ENCODE peak calls at places on chromosome 14, in eight cellular contexts. D is hippocampal formation; M is activated CD4-positive, CD25-positive, alpha-beta regulatory T cell; K is GM20000; L is lower leg skin; H is substantia nigra; W is neural progenitor cell; F is astrocyte of the cerebellum. X is an unnamed sample.
A peak's percentile ranks its signal among the peaks of the same experiment; 100 is the strongest.

GRCh38 chr14:35814371-35815005 is 5.4 kb upstream of the RALGAPA1 start:
- DNase-seq in D (peak; percentile 25), M (peak; percentile 68), K (peak; percentile 61), L (no peak), H (peak; percentile 57), W (peak; percentile 79), F (no peak), X (peak; percentile 33)

GRCh38 chr14:51650721-51651387 is 856 bp upstream of the FRMD6 start:
- DNase-seq in D (peak; percentile 18), M (no peak), K (no peak), L (peak; percentile 32), H (peak; percentile 6), W (peak; percentile 66), F (no peak), X (no peak)

GRCh38 chr14:99752486-99753121 is 40.6 kb upstream of the EML1 start:
- DNase-seq in D (no peak), M (no peak), K (no peak), L (no peak), H (no peak), W (no peak), F (peak; percentile 59), X (no peak)

GRCh38 chr14:100108840-100109593 is 43.8 kb downstream of the EVL start:
- DNase-seq in D (no peak), M (no peak), K (no peak), L (no peak), H (no peak), W (no peak), F (no peak), X (no peak)

GRCh38 chr14:38203929-38204716 is 3.6 kb upstream of the SSTR1 start:
- DNase-seq in D (no peak), M (no peak), K (no peak), L (no peak), H (no peak), W (no peak), F (no peak), X (no peak)

GRCh38 chr14:61894452-61895077 is 132.3 kb downstream of the SNAPC1 start:
- DNase-seq in D (peak; percentile 11), M (peak; percentile 7), K (peak; percentile 71), L (peak; percentile 29), H (peak; percentile 18), W (peak; percentile 85), F (peak; percentile 54), X (peak; percentile 39)

GRCh38 chr14:69191340-69192111 is at the start of gene EXD2:
- DNase-seq in D (peak; percentile 83), M (peak; percentile 35), K (peak; percentile 90), L (peak; percentile 82), H (peak; percentile 72), W (peak; percentile 89), F (peak; percentile 42), X (peak; percentile 68)

GRCh38 chr14:21647380-21647779 is 6.3 kb upstream of the OR4E2 start:
- DNase-seq in D (no peak), M (no peak), K (no peak), L (no peak), H (no peak), W (no peak), F (no peak), X (no peak)

X was measured in GM12864.